ENCODE peak calls at places on chromosomes 13 and 19, in eight cellular contexts. U is kidney epithelial cell; S is astrocyte of the spinal cord; W is AG08396; J is NCI-H1436; T is CD4-positive, alpha-beta memory T cell; D is NCI-H2081; R is DMS153. I is an unnamed sample.

GRCh38 chr13:49292742-49293498 is 45.2 kb downstream of the CDADC1 start:
- DNase-seq in U (no peak), S (peak), W (peak), J (no peak), T (no peak), D (peak), R (peak), I (peak)

GRCh38 chr19:40607898-40608621 is 6.9 kb downstream of the LTBP4 start:
- DNase-seq in U (no peak), S (no peak), W (no peak), J (no peak), T (no peak), D (no peak), R (no peak), I (no peak)

GRCh38 chr19:38288127-38288855 is 15.8 kb upstream of the C19orf33 start:
- DNase-seq in U (no peak), S (no peak), W (no peak), J (no peak), T (no peak), D (no peak), R (no peak), I (no peak)

GRCh38 chr13:54949735-54950134 is 1921.1 kb downstream of the OLFM4 start:
- DNase-seq in U (no peak), S (no peak), W (no peak), J (no peak), T (no peak), D (no peak), R (no peak), I (no peak)

GRCh38 chr13:26759907-26760834 is at the start of gene GPR12:
- DNase-seq in U (no peak), S (peak), W (peak), J (no peak), T (no peak), D (peak), R (no peak), I (no peak)

GRCh38 chr13:48804836-48805601 is 151.3 kb downstream of the CYSLTR2 start:
- DNase-seq in U (peak), S (peak), W (no peak), J (no peak), T (no peak), D (no peak), R (no peak), I (no peak)

GRCh38 chr19:3683866-3684816 is 16.1 kb downstream of the PIP5K1C start:
- DNase-seq in U (peak), S (peak), W (no peak), J (no peak), T (no peak), D (no peak), R (no peak), I (no peak)

GRCh38 chr13:110625771-110626321 is 10.5 kb downstream of the NAXD start:
- DNase-seq in U (no peak), S (no peak), W (no peak), J (no peak), T (no peak), D (no peak), R (peak), I (peak)

GRCh38 chr13:36297259-36297599 is 385 bp downstream of the CCDC169 start:
- DNase-seq in U (peak), S (peak), W (peak), J (no peak), T (no peak), D (peak), R (peak), I (peak)

GRCh38 chr13:92297971-92298942 is 899.8 kb downstream of the GPC5 start:
- DNase-seq in U (no peak), S (no peak), W (no peak), J (no peak), T (no peak), D (no peak), R (no peak), I (no peak)

GRCh38 chr19:1101337-1101698 is 2.5 kb upstream of the GPX4 start:
- DNase-seq in U (no peak), S (no peak), W (no peak), J (no peak), T (peak), D (no peak), R (no peak), I (no peak)

GRCh38 chr13:52750713-52751112 is 11.1 kb upstream of the CNMD start:
- DNase-seq in U (no peak), S (no peak), W (no peak), J (no peak), T (no peak), D (no peak), R (no peak), I (no peak)

GRCh38 chr19:51808333-51808986 is 13.5 kb downstream of the FPR3 start:
- DNase-seq in U (no peak), S (peak), W (no peak), J (no peak), T (no peak), D (no peak), R (no peak), I (no peak)

GRCh38 chr19:5332501-5332900 is 8.1 kb downstream of the PTPRS start:
- DNase-seq in U (no peak), S (no peak), W (no peak), J (no peak), T (no peak), D (no peak), R (no peak), I (no peak)